ENCODE peak calls at places on chromosomes 3 and 15, in eight cellular contexts. C is A673; O is PC-9; T is CD4-positive, alpha-beta T cell; I is fibroblast of lung; J is coronary artery; R is AG09309; E is breast epithelium. B is an unnamed sample.

GRCh38 chr15:41989573-41990242 is 17.4 kb upstream of the EHD4 start:
- DNase-seq in O (peak; percentile 85), I (peak; percentile 42), R (no peak), J (no peak), E (peak; percentile 71), T (peak; percentile 77), C (peak; percentile 79), B (peak; percentile 92)

GRCh38 chr3:171875923-171876412 is 32.8 kb downstream of the TMEM212 start:
- DNase-seq in C (no peak), E (no peak), I (peak; percentile 93), R (no peak), T (no peak), O (peak; percentile 28), J (no peak), B (no peak)

GRCh38 chr3:71442648-71443047 is 140.9 kb downstream of the FOXP1 start:
- DNase-seq in C (no peak), R (no peak), E (no peak), I (no peak), J (no peak), T (no peak), O (no peak), B (no peak)

GRCh38 chr3:71498053-71498452 is 85.5 kb downstream of the FOXP1 start:
- DNase-seq in O (no peak), C (no peak), R (no peak), E (no peak), I (peak; percentile 81), J (no peak), T (no peak), B (no peak)

GRCh38 chr3:14430706-14431470 is 28.5 kb downstream of the SLC6A6 start:
- DNase-seq in R (no peak), J (no peak), C (no peak), I (no peak), O (no peak), E (no peak), T (no peak), B (no peak)

GRCh38 chr3:14847613-14848541 is 29.1 kb downstream of the FGD5 start:
- DNase-seq in I (no peak), O (peak; percentile 18), J (no peak), E (no peak), R (no peak), C (no peak), T (no peak), B (no peak)

GRCh38 chr3:124700880-124701684 is 29.2 kb upstream of the UMPS start:
- DNase-seq in R (no peak), E (no peak), O (no peak), C (no peak), I (peak; percentile 56), T (no peak), J (no peak), B (no peak)

GRCh38 chr15:50241684-50242450 is 23.7 kb downstream of the HDC start:
- DNase-seq in E (no peak), I (peak; percentile 73), J (no peak), T (no peak), C (no peak), O (no peak), R (no peak), B (no peak)

GRCh38 chr3:7581831-7582230 is 720.9 kb downstream of the GRM7 start:
- DNase-seq in J (no peak), T (no peak), R (no peak), C (no peak), I (peak; percentile 68), E (no peak), O (no peak), B (no peak)

GRCh38 chr3:8875831-8876230 is 87.4 kb downstream of the RAD18 start:
- DNase-seq in I (peak; percentile 54), T (no peak), O (no peak), J (no peak), R (no peak), C (no peak), E (no peak), B (no peak)

GRCh38 chr3:143421556-143421955 is 302.0 kb downstream of the CHST2 start:
- DNase-seq in C (no peak), E (no peak), R (no peak), J (no peak), O (no peak), I (peak; percentile 32), T (no peak), B (no peak)

GRCh38 chr3:86985427-86985826 is 5.5 kb downstream of the VGLL3 start:
- DNase-seq in C (no peak), O (no peak), I (peak; percentile 58), T (no peak), J (no peak), R (no peak), E (no peak), B (no peak)

GRCh38 chr15:49645937-49646336 is 25.1 kb downstream of the DTWD1 start:
- DNase-seq in I (peak; percentile 85), J (no peak), T (no peak), R (no peak), E (peak; percentile 30), O (peak; percentile 33), C (no peak), B (no peak)

GRCh38 chr3:65908588-65908987 is 130.1 kb downstream of the MAGI1 start:
- DNase-seq in O (no peak), I (no peak), R (no peak), E (no peak), C (no peak), T (no peak), J (no peak), B (no peak)

GRCh38 chr3:65912647-65913046 is 126.1 kb downstream of the MAGI1 start:
- DNase-seq in C (no peak), R (no peak), E (no peak), O (no peak), I (no peak), J (no peak), T (no peak), B (no peak)

GRCh38 chr3:65914740-65915366 is 123.9 kb downstream of the MAGI1 start:
- DNase-seq in I (no peak), R (no peak), T (no peak), O (no peak), E (no peak), C (peak; percentile 47), J (no peak), B (no peak)

GRCh38 chr3:65915477-65915876 is 123.2 kb downstream of the MAGI1 start:
- DNase-seq in O (no peak), T (no peak), E (no peak), C (no peak), J (no peak), I (no peak), R (no peak), B (no peak)

DNA sequence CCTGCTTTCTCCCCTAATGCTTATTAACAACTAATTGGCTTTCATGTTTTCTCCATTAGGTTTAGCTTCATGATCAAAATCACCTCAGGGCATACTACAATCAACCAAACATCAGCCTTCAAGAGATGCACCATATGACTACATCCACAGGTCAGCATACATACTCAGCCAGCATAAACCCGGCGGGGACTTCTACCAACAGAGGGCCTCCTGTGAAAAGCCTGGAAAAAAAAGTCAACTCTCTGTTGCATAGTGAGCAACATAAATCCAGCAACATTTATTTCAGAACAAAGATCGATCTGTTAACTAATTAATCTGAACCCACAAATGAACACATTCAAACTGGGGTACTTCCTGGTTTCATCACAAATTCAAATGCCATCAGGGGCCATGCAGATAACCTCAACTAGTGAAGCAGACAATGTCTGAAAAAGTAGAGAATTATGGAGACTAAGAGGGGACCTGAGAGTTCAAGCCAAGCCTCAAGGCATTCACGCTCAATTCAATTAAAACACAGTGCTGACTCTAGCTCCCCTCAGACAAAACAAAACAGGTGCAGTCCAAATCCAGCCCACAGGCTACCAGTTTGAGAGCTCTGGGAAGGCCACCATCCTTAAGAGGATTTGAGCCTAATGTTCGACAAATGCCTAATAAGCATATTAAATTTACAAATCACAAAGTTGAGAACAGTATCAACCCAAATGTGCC is 124.5 kb downstream of the MAGI1 start:
- DNase-seq in E (no peak), T (no peak), R (no peak), I (no peak), C (peak; percentile 31), J (no peak), O (no peak), B (no peak)
- TF ChIP-seq CTCF in E (no peak), T (no peak), R (peak; percentile 2), I (peak; percentile 37), C (peak; percentile 33), J (no peak), O (no peak), B (no peak)

DNA sequence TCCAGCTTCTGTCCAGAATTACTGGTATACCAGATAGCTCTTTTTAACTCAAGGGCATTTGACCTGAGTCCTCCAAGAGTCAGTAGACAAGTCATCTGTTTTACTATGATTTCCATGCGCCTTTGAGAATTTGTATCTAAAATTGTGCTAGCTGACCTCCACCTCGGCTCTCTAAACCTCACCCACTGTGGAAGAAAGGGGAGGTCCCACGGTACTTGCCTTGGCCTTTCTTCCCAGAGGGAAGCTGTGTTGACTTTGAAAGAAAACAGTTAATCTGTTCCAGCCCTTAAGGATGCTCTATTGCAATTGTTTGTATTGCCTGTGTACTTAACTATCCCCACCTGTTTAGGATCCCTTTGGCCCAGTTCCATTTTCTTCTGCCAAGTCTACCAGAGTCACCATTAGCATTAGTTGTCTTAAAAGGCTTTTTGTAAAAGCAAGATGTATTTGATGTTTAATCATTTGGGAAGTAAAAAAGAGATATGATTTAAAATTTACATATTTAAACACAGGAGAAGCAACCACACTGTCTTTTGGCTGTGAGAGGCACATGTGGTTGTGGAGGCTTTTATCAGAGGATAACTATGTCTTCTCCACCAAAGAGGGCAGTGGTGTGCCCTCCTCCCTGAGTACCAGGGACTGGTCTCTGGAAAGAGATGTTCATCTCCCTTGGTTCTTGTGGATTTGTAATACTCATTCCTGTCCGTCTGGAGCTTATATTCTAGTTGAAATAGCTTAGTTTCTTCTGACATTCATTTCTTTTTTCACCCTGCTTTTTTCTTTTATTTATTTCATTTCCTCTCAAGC is 88.8 kb downstream of the CRTC3 start:
- DNase-seq in C (no peak), T (no peak), I (no peak), O (no peak), J (no peak), R (no peak), E (no peak), B (no peak)
- TF ChIP-seq CTCF in C (no peak), T (no peak), I (no peak), O (no peak), J (no peak), R (no peak), E (no peak), B (no peak)

GRCh38 chr15:51936119-51936478 is 35.5 kb downstream of the LEO1 start:
- DNase-seq in R (no peak), O (no peak), T (no peak), J (no peak), E (no peak), C (peak; percentile 8), I (no peak), B (no peak)
- TF ChIP-seq CTCF in R (no peak), O (no peak), T (no peak), J (no peak), E (no peak), C (peak; percentile 28), I (no peak), B (no peak)

DNA sequence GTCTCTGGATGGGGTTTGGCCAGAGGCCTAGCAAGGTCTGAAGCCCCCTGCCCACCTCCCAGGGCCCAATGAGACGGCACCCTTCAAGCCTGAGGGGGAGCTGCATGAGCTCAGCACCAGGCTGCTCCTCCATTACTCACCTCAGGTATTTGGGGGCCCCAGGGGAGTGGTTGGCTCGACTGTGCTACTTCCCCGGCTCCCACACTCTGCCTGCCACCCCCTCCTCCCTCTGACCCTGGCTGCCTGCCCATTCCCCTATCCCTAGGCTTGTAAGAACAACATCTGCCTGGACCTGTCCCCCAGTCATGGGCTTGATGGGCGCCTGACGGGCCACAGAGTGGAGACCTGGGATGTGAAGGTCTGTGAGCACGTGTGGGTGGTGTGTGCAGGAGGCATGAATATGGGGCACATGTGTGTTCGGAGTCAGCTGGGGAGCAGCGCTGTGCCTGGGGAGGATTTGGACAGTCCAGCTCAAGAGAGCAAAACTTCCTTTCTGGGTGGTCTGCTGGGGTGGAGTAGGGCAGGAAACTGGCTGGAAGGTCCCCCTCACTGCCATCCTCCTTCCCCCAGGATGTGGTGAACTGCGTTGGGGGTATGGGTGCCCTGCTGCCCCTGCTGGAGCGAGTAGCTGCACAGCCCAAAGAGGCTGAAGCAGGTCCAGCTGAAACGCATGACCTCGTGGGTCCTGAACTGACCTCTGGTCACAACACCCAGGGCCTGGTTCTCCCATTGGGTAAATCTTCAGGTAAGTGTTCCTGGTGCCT is 17.4 kb downstream of the NBEAL2 start:
- DNase-seq in R (no peak), J (no peak), I (no peak), C (no peak), T (no peak), O (no peak), E (no peak), B (no peak)
- TF ChIP-seq CTCF in R (no peak), J (no peak), I (no peak), C (no peak), T (no peak), O (no peak), E (no peak), B (no peak)